ENCODE peak calls at places on chromosomes 6 and 20, in seven cellular contexts. One of them, this sample, is unnamed.

GRCh38 chr20:6053776-6054688 is at the start of gene LRRN4:
- DNase-seq in amniotic stem cell: no peak
- DNase-seq in effector CD8-positive, alpha-beta T cell: no peak
- DNase-seq in SHP77 treated with DMSO at 0.1 percent for 48 hours: peak
- DNase-seq in esophagus squamous epithelium: no peak
- DNase-seq in T-helper 1 cell: no peak
- DNase-seq in NCI-H2081: peak
- DNase-seq in this sample: no peak

GRCh38 chr20:23141016-23141415 is 54.9 kb upstream of the CD93 start:
- DNase-seq in effector CD8-positive, alpha-beta T cell: no peak
- DNase-seq in esophagus squamous epithelium: no peak
- DNase-seq in NCI-H2081: no peak
- DNase-seq in T-helper 1 cell: no peak
- DNase-seq in SHP77 treated with DMSO at 0.1 percent for 48 hours: no peak
- DNase-seq in amniotic stem cell: no peak
- DNase-seq in this sample: peak

GRCh38 chr6:55868910-55869479 is 6.4 kb downstream of the BMP5 start:
- DNase-seq in SHP77 treated with DMSO at 0.1 percent for 48 hours: peak
- DNase-seq in T-helper 1 cell: no peak
- DNase-seq in NCI-H2081: no peak
- DNase-seq in amniotic stem cell: no peak
- DNase-seq in esophagus squamous epithelium: no peak
- DNase-seq in effector CD8-positive, alpha-beta T cell: no peak
- DNase-seq in this sample: no peak

GRCh38 chr6:97925504-97925903 is 642.5 kb upstream of the MMS22L start:
- DNase-seq in SHP77 treated with DMSO at 0.1 percent for 48 hours: no peak
- DNase-seq in esophagus squamous epithelium: no peak
- DNase-seq in effector CD8-positive, alpha-beta T cell: no peak
- DNase-seq in amniotic stem cell: no peak
- DNase-seq in T-helper 1 cell: no peak
- DNase-seq in NCI-H2081: no peak
- DNase-seq in this sample: no peak

GRCh38 chr6:97215157-97215769 is 67.8 kb downstream of the MMS22L start:
- DNase-seq in SHP77 treated with DMSO at 0.1 percent for 48 hours: no peak
- DNase-seq in effector CD8-positive, alpha-beta T cell: no peak
- DNase-seq in T-helper 1 cell: no peak
- DNase-seq in NCI-H2081: no peak
- DNase-seq in amniotic stem cell: peak
- DNase-seq in esophagus squamous epithelium: no peak
- DNase-seq in this sample: no peak

GRCh38 chr20:17611540-17612286 is 41.8 kb downstream of the DSTN start:
- DNase-seq in NCI-H2081: no peak
- DNase-seq in amniotic stem cell: no peak
- DNase-seq in effector CD8-positive, alpha-beta T cell: no peak
- DNase-seq in T-helper 1 cell: no peak
- DNase-seq in esophagus squamous epithelium: no peak
- DNase-seq in SHP77 treated with DMSO at 0.1 percent for 48 hours: no peak
- DNase-seq in this sample: no peak

GRCh38 chr20:17014217-17014616 is 212.6 kb upstream of the PCSK2 start:
- DNase-seq in SHP77 treated with DMSO at 0.1 percent for 48 hours: no peak
- DNase-seq in amniotic stem cell: no peak
- DNase-seq in T-helper 1 cell: no peak
- DNase-seq in esophagus squamous epithelium: no peak
- DNase-seq in NCI-H2081: no peak
- DNase-seq in effector CD8-positive, alpha-beta T cell: no peak
- DNase-seq in this sample: no peak

GRCh38 chr20:23349338-23350006 is 1.1 kb upstream of the NXT1 start:
- DNase-seq in esophagus squamous epithelium: no peak
- DNase-seq in effector CD8-positive, alpha-beta T cell: no peak
- DNase-seq in amniotic stem cell: no peak
- DNase-seq in NCI-H2081: no peak
- DNase-seq in SHP77 treated with DMSO at 0.1 percent for 48 hours: peak
- DNase-seq in T-helper 1 cell: no peak
- DNase-seq in this sample: no peak

GRCh38 chr20:10605547-10606195 is 68.1 kb downstream of the JAG1 start:
- DNase-seq in T-helper 1 cell: no peak
- DNase-seq in effector CD8-positive, alpha-beta T cell: no peak
- DNase-seq in esophagus squamous epithelium: no peak
- DNase-seq in amniotic stem cell: no peak
- DNase-seq in SHP77 treated with DMSO at 0.1 percent for 48 hours: no peak
- DNase-seq in NCI-H2081: no peak
- DNase-seq in this sample: no peak

GRCh38 chr6:84967965-84968364 is 203.6 kb upstream of the TBX18 start:
- DNase-seq in T-helper 1 cell: no peak
- DNase-seq in amniotic stem cell: no peak
- DNase-seq in NCI-H2081: no peak
- DNase-seq in SHP77 treated with DMSO at 0.1 percent for 48 hours: no peak
- DNase-seq in esophagus squamous epithelium: no peak
- DNase-seq in effector CD8-positive, alpha-beta T cell: no peak
- DNase-seq in this sample: no peak

GRCh38 chr20:112396-112795 is 24.9 kb downstream of the DEFB125 start:
- DNase-seq in esophagus squamous epithelium: no peak
- DNase-seq in effector CD8-positive, alpha-beta T cell: no peak
- DNase-seq in SHP77 treated with DMSO at 0.1 percent for 48 hours: no peak
- DNase-seq in NCI-H2081: no peak
- DNase-seq in T-helper 1 cell: no peak
- DNase-seq in amniotic stem cell: no peak
- DNase-seq in this sample: no peak

GRCh38 chr20:56324806-56325205 is 34.0 kb upstream of the FAM210B start:
- DNase-seq in NCI-H2081: no peak
- DNase-seq in esophagus squamous epithelium: no peak
- DNase-seq in amniotic stem cell: no peak
- DNase-seq in effector CD8-positive, alpha-beta T cell: no peak
- DNase-seq in T-helper 1 cell: no peak
- DNase-seq in SHP77 treated with DMSO at 0.1 percent for 48 hours: no peak
- DNase-seq in this sample: no peak

This sample was measured in gastrocnemius medialis.